ENCODE peak calls at places on chromosome 3, in six cellular contexts. X is adrenal gland, H is tibial nerve, E is OCI-LY7, S is left lung, K is colonic mucosa. F is an unnamed sample. For H3K4me1, the result is how much of the 10 kb centered on the place peaks cover.

GRCh38 chr3:67649681-67650080 is 4.7 kb downstream of the SUCLG2 start:
- DNase-seq in E (no peak), S (no peak), K (no peak), H (no peak), X (no peak), F (no peak)

GRCh38 chr3:74564560-74564959 is 49.9 kb downstream of the CNTN3 start:
- DNase-seq in E (no peak), X (no peak), H (no peak), K (no peak), S (no peak), F (no peak)

GRCh38 chr3:86152620-86153019 is 838.3 kb downstream of the VGLL3 start:
- DNase-seq in X (no peak), S (no peak), E (no peak), H (no peak), K (no peak), F (no peak)

GRCh38 chr3:183438749-183439148 is 10.3 kb upstream of the MCF2L2 start:
- DNase-seq in H (no peak), X (no peak), S (no peak), E (no peak), K (peak), F (no peak)

GRCh38 chr3:149494022-149494758 is 19.7 kb downstream of the TM4SF4 start:
- DNase-seq in H (peak), S (peak), E (peak), K (peak), X (peak), F (peak)

GRCh38 chr3:98376631-98377030 is 13.8 kb upstream of the OR5K3 start:
- DNase-seq in S (no peak), K (no peak), E (no peak), X (no peak), H (no peak), F (no peak)

GRCh38 chr3:159839561-159840379 is 148.9 kb upstream of the IL12A start:
- DNase-seq in K (no peak), H (no peak), E (no peak), X (no peak), S (no peak), F (peak)

GRCh38 chr3:43455233-43455632 is 166.6 kb downstream of the ANO10 start:
- DNase-seq in X (peak), E (no peak), H (no peak), S (peak), K (no peak), F (no peak)

GRCh38 chr3:107662586-107662985 is 139.8 kb downstream of the BBX start:
- DNase-seq in H (no peak), S (no peak), X (no peak), E (no peak), K (no peak), F (no peak)

GRCh38 chr3:49533786-49534519 is 20.3 kb upstream of the BSN start:
- DNase-seq in E (no peak), X (peak), K (no peak), H (no peak), S (no peak), F (peak)

GRCh38 chr3:10010546-10011465 is 15.4 kb upstream of the FANCD2 start:
- DNase-seq in H (peak), X (peak), E (peak), K (peak), S (peak), F (peak)

GRCh38 chr3:175668300-175668699 is 809.2 kb downstream of the NAALADL2 start:
- DNase-seq in K (no peak), X (no peak), H (no peak), S (no peak), E (no peak), F (no peak)

GRCh38 chr3:62604301-62604700 is 231.0 kb upstream of the FEZF2 start:
- DNase-seq in H (no peak), K (no peak), S (no peak), E (no peak), X (peak), F (no peak)

GRCh38 chr3:169907944-169908343 is 3.4 kb upstream of the SAMD7 start:
- DNase-seq in X (no peak), S (no peak), K (no peak), H (no peak), E (no peak), F (no peak)

GRCh38 chr3:65484964-65485363 is 553.8 kb downstream of the MAGI1 start:
- DNase-seq in H (no peak), S (no peak), K (no peak), X (no peak), E (no peak), F (no peak)

GRCh38 chr3:45082139-45082538 is 56.0 kb downstream of the CLEC3B start:
- DNase-seq in E (no peak), S (no peak), X (no peak), K (no peak), H (no peak), F (no peak)

GRCh38 chr3:60553144-60553543 is 698.1 kb downstream of the FHIT start:
- DNase-seq in K (no peak), X (no peak), H (no peak), E (no peak), S (no peak), F (no peak)

GRCh38 chr3:149581248-149581647 is 76.6 kb downstream of the WWTR1 start:
- DNase-seq in H (no peak), S (no peak), X (no peak), K (no peak), E (no peak), F (no peak)

GRCh38 chr3:81658322-81658997 is 103.0 kb downstream of the GBE1 start:
- DNase-seq in S (no peak), E (no peak), H (no peak), K (no peak), X (no peak), F (no peak)

GRCh38 chr3:11136871-11137626 is 17.2 kb upstream of the HRH1 start:
- DNase-seq in X (peak), H (no peak), S (peak), K (no peak), E (no peak), F (peak)

GRCh38 chr3:106030620-106030945 is 161.8 kb upstream of the CBLB start:
- DNase-seq in S (no peak), X (no peak), E (no peak), H (no peak), K (no peak), F (no peak)

GRCh38 chr3:112514527-112515128 is 15.4 kb upstream of the BTLA start:
- DNase-seq in X (no peak), K (no peak), S (no peak), E (no peak), H (no peak), F (no peak)

GRCh38 chr3:168878655-168879054 is 782.9 kb upstream of the GOLIM4 start:
- DNase-seq in K (no peak), E (no peak), S (no peak), X (no peak), H (no peak), F (no peak)

GRCh38 chr3:70249509-70250160 is 62.8 kb downstream of the MDFIC2 start:
- DNase-seq in S (no peak), H (no peak), K (no peak), E (no peak), X (no peak), F (no peak)

GRCh38 chr3:55888282-55888855 is 401.3 kb upstream of the WNT5A start:
- DNase-seq in X (no peak), E (no peak), H (no peak), S (no peak), K (no peak), F (no peak)

GRCh38 chr3:46509661-46510187 is 11.9 kb downstream of the RTP3 start:
- DNase-seq in K (no peak), S (no peak), H (no peak), E (no peak), X (no peak), F (no peak)
- H3K4me1 ChIP-seq in K (under half), S (under half), H (under half), E (under half), X (under half), F (under half)

DNA sequence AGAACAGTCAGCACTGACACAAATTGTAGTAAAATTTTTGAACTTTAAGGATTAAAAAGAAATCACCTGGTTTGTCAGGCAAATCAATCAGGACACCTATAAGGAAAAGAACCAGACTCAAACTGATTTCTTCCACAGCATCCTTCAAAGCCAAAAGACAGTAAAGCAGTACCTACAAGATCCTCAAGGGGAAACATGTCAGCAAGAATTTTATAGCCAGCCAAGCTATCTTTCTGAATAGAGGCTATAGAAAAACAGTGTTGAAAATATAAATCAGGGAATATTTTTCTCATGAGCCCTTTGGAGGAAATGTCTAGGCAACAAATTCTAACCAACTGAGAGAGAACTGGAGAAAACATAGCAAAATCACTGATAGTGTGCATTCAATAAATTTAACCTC is 301.4 kb upstream of the UBE2E2 start:
- DNase-seq in S (no peak), X (no peak), E (no peak), K (no peak), H (no peak), F (no peak)
- TF ChIP-seq CTCF in S (no peak), X (no peak), E (peak), K (no peak), H (no peak), F (no peak)

DNA sequence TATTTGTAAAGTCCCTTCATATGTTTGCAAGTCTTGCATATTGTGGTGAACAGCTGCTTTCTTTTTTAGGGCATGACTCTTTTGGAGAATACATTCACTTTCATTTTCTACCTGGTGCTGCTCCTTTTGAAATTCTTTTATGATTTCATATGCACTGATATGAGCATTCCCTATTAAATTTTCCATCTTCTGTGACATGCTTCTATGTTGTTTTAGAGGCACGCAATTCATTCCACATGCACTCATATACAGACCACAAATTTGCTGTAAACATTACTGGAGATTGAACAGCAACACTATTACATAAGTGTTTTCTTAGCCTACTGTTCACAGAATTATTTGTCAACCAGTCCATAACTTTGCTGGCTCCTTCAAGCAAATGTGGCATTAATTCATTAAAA is 92.8 kb upstream of the TNFSF10 start:
- DNase-seq in K (no peak), H (no peak), S (no peak), X (no peak), E (no peak), F (no peak)
- H3K27ac ChIP-seq in K (no peak), H (peak), S (peak), X (no peak), E (no peak), F (no peak)

GRCh38 chr3:27031476-27031875 is 337.7 kb downstream of the NEK10 start:
- DNase-seq in K (no peak), X (no peak), E (no peak), S (no peak), H (no peak), F (no peak)
- H3K4me1 ChIP-seq in K (under half), X (under half), E (under half), S (under half), H (under half), F (under half)

GRCh38 chr3:143895805-143896204 is 47.5 kb upstream of the SLC9A9 start:
- DNase-seq in H (no peak), E (peak), X (no peak), S (no peak), K (no peak), F (no peak)
- TF ChIP-seq CTCF in H (no peak), E (peak), X (no peak), S (no peak), K (no peak), F (no peak)

DNA sequence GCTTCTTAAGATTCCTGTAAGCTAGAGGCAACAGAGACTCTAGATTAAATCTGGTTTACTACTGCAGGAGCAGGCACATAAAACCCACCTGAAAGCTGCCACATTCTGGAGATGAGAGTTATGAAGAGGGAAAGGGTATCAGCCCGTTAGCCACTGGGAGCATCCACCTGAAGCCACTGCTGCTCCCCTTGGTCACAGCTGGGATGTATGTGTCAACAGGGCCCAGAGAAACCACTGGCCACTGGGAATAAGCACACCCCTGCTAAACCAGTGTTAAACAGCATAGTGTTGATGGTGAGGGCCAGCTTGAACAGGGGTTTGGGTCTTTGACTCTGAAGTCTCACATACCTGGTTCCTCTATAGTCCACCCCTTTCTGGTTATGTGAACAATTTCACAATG is 10.9 kb downstream of the SLCO2A1 start:
- DNase-seq in E (no peak), H (no peak), S (no peak), X (no peak), K (peak), F (no peak)
- H3K27ac ChIP-seq in E (no peak), H (no peak), S (no peak), X (no peak), K (no peak), F (no peak)